ENCODE peak calls at places on chromosome 21, in seven cellular contexts. One of them, this sample, is unnamed.

GRCh38 chr21:43767980-43768867 is 7.9 kb downstream of the CSTB start:
- DNase-seq in upper lobe of left lung: peak
- DNase-seq in esophagus squamous epithelium: no peak
- DNase-seq in spleen: no peak
- DNase-seq in uterus: no peak
- DNase-seq in A549: peak
- DNase-seq in H54: peak
- DNase-seq in this sample: peak

GRCh38 chr21:42311160-42311559 is 4.0 kb downstream of the TFF3 start:
- DNase-seq in upper lobe of left lung: peak
- DNase-seq in esophagus squamous epithelium: no peak
- DNase-seq in spleen: peak
- DNase-seq in uterus: no peak
- DNase-seq in A549: no peak
- DNase-seq in H54: no peak
- DNase-seq in this sample: peak

GRCh38 chr21:23986987-23987386 is 1620.3 kb downstream of the MRPL39 start:
- DNase-seq in upper lobe of left lung: no peak
- DNase-seq in esophagus squamous epithelium: no peak
- DNase-seq in spleen: no peak
- DNase-seq in uterus: no peak
- DNase-seq in A549: no peak
- DNase-seq in H54: no peak
- DNase-seq in this sample: no peak

GRCh38 chr21:26093094-26093493 is 77.5 kb downstream of the APP start:
- DNase-seq in upper lobe of left lung: no peak
- DNase-seq in esophagus squamous epithelium: no peak
- DNase-seq in spleen: no peak
- DNase-seq in uterus: no peak
- DNase-seq in A549: no peak
- DNase-seq in H54: peak
- DNase-seq in this sample: no peak

GRCh38 chr21:46304437-46304836 is 18.3 kb downstream of the YBEY start:
- DNase-seq in upper lobe of left lung: no peak
- DNase-seq in esophagus squamous epithelium: no peak
- DNase-seq in spleen: no peak
- DNase-seq in uterus: no peak
- DNase-seq in A549: no peak
- DNase-seq in H54: no peak
- DNase-seq in this sample: no peak

GRCh38 chr21:31283025-31283424 is 61.0 kb downstream of the TIAM1 start:
- DNase-seq in upper lobe of left lung: no peak
- DNase-seq in esophagus squamous epithelium: no peak
- DNase-seq in spleen: no peak
- DNase-seq in uterus: no peak
- DNase-seq in A549: no peak
- DNase-seq in H54: no peak
- DNase-seq in this sample: no peak

GRCh38 chr21:43810505-43811261 is 21.3 kb downstream of the RRP1 start:
- DNase-seq in upper lobe of left lung: peak
- DNase-seq in esophagus squamous epithelium: no peak
- DNase-seq in spleen: peak
- DNase-seq in uterus: peak
- DNase-seq in A549: peak
- DNase-seq in H54: peak
- DNase-seq in this sample: peak

GRCh38 chr21:33644383-33645074 is 2.2 kb downstream of the ITSN1 start:
- DNase-seq in upper lobe of left lung: no peak
- DNase-seq in esophagus squamous epithelium: no peak
- DNase-seq in spleen: no peak
- DNase-seq in uterus: peak
- DNase-seq in A549: no peak
- DNase-seq in H54: no peak
- DNase-seq in this sample: no peak

GRCh38 chr21:39258207-39258606 is 55.2 kb downstream of the BRWD1 start:
- DNase-seq in upper lobe of left lung: no peak
- DNase-seq in esophagus squamous epithelium: no peak
- DNase-seq in spleen: no peak
- DNase-seq in uterus: no peak
- DNase-seq in A549: no peak
- DNase-seq in H54: no peak
- DNase-seq in this sample: no peak

GRCh38 chr21:43317254-43317748 is 109.6 kb downstream of the SIK1 start:
- DNase-seq in upper lobe of left lung: no peak
- DNase-seq in esophagus squamous epithelium: no peak
- DNase-seq in spleen: no peak
- DNase-seq in uterus: no peak
- DNase-seq in A549: no peak
- DNase-seq in H54: no peak
- DNase-seq in this sample: no peak

GRCh38 chr21:26185446-26185845 is 14.9 kb upstream of the APP start:
- DNase-seq in upper lobe of left lung: no peak
- DNase-seq in esophagus squamous epithelium: no peak
- DNase-seq in spleen: no peak
- DNase-seq in uterus: no peak
- DNase-seq in A549: no peak
- DNase-seq in H54: no peak
- DNase-seq in this sample: no peak

GRCh38 chr21:46110499-46111192 is 12.7 kb downstream of the COL6A2 start:
- DNase-seq in upper lobe of left lung: peak
- DNase-seq in esophagus squamous epithelium: no peak
- DNase-seq in spleen: no peak
- DNase-seq in uterus: peak
- DNase-seq in A549: no peak
- DNase-seq in H54: no peak
- DNase-seq in this sample: peak

GRCh38 chr21:42356036-42356435 is 5.2 kb upstream of the TFF2 start:
- DNase-seq in upper lobe of left lung: no peak
- DNase-seq in esophagus squamous epithelium: no peak
- DNase-seq in spleen: no peak
- DNase-seq in uterus: no peak
- DNase-seq in A549: no peak
- DNase-seq in H54: no peak
- DNase-seq in this sample: no peak

GRCh38 chr21:39715804-39716397 is 29.1 kb upstream of the IGSF5 start:
- DNase-seq in upper lobe of left lung: no peak
- DNase-seq in esophagus squamous epithelium: no peak
- DNase-seq in spleen: no peak
- DNase-seq in uterus: peak
- DNase-seq in A549: peak
- DNase-seq in H54: peak
- DNase-seq in this sample: peak

GRCh38 chr21:27535188-27535587 is 568.3 kb upstream of the ADAMTS5 start:
- DNase-seq in upper lobe of left lung: no peak
- DNase-seq in esophagus squamous epithelium: no peak
- DNase-seq in spleen: no peak
- DNase-seq in uterus: no peak
- DNase-seq in A549: no peak
- DNase-seq in H54: no peak
- DNase-seq in this sample: no peak

GRCh38 chr21:42471206-42471605 is 24.8 kb downstream of the RSPH1 start:
- DNase-seq in upper lobe of left lung: no peak
- DNase-seq in esophagus squamous epithelium: no peak
- DNase-seq in spleen: no peak
- DNase-seq in uterus: no peak
- DNase-seq in A549: no peak
- DNase-seq in H54: no peak
- DNase-seq in this sample: peak

GRCh38 chr21:43277481-43278351 is 108.9 kb downstream of the CRYAA start:
- DNase-seq in upper lobe of left lung: peak
- DNase-seq in esophagus squamous epithelium: no peak
- DNase-seq in spleen: peak
- DNase-seq in uterus: no peak
- DNase-seq in A549: no peak
- DNase-seq in H54: no peak
- DNase-seq in this sample: no peak

GRCh38 chr21:25558123-25558522 is 49.2 kb downstream of the MRPL39 start:
- DNase-seq in upper lobe of left lung: no peak
- DNase-seq in esophagus squamous epithelium: no peak
- DNase-seq in spleen: no peak
- DNase-seq in uterus: no peak
- DNase-seq in A549: no peak
- DNase-seq in H54: no peak
- DNase-seq in this sample: no peak

GRCh38 chr21:33976082-33976979 is 60.7 kb upstream of the ATP5PO start:
- DNase-seq in upper lobe of left lung: no peak
- DNase-seq in esophagus squamous epithelium: no peak
- DNase-seq in spleen: no peak
- DNase-seq in uterus: peak
- DNase-seq in A549: peak
- DNase-seq in H54: peak
- DNase-seq in this sample: peak

GRCh38 chr21:22056904-22057303 is 1058.7 kb downstream of the NCAM2 start:
- DNase-seq in upper lobe of left lung: no peak
- DNase-seq in esophagus squamous epithelium: no peak
- DNase-seq in spleen: no peak
- DNase-seq in uterus: no peak
- DNase-seq in A549: no peak
- DNase-seq in H54: no peak
- DNase-seq in this sample: no peak

GRCh38 chr21:35256468-35256988 is 207.4 kb upstream of the RUNX1 start:
- DNase-seq in upper lobe of left lung: no peak
- DNase-seq in esophagus squamous epithelium: no peak
- DNase-seq in spleen: no peak
- DNase-seq in uterus: peak
- DNase-seq in A549: peak
- DNase-seq in H54: peak
- DNase-seq in this sample: peak

GRCh38 chr21:32520885-32521735 is 64.2 kb downstream of the TCP10L start:
- DNase-seq in upper lobe of left lung: no peak
- DNase-seq in esophagus squamous epithelium: no peak
- DNase-seq in spleen: peak
- DNase-seq in uterus: peak
- DNase-seq in A549: peak
- DNase-seq in H54: peak
- DNase-seq in this sample: peak
- TF ChIP-seq POLR2A in upper lobe of left lung: no peak
- TF ChIP-seq POLR2A in esophagus squamous epithelium: no peak
- TF ChIP-seq POLR2A in spleen: no peak
- TF ChIP-seq POLR2A in uterus: peak
- TF ChIP-seq POLR2A in A549: no peak
- TF ChIP-seq POLR2A in H54: no peak
- TF ChIP-seq POLR2A in this sample: no peak

GRCh38 chr21:37264808-37265207 is 2.3 kb downstream of the VPS26C start:
- DNase-seq in upper lobe of left lung: no peak
- DNase-seq in esophagus squamous epithelium: no peak
- DNase-seq in spleen: no peak
- DNase-seq in uterus: no peak
- DNase-seq in A549: no peak
- DNase-seq in H54: no peak
- DNase-seq in this sample: no peak

GRCh38 chr21:37257526-37257966 is 9.6 kb downstream of the VPS26C start:
- DNase-seq in upper lobe of left lung: no peak
- DNase-seq in esophagus squamous epithelium: no peak
- DNase-seq in spleen: peak
- DNase-seq in uterus: peak
- DNase-seq in A549: peak
- DNase-seq in H54: peak
- DNase-seq in this sample: no peak

GRCh38 chr21:37257967-37258877 is 8.9 kb downstream of the VPS26C start:
- DNase-seq in upper lobe of left lung: peak
- DNase-seq in esophagus squamous epithelium: no peak
- DNase-seq in spleen: peak
- DNase-seq in uterus: peak
- DNase-seq in A549: peak
- DNase-seq in H54: peak
- DNase-seq in this sample: peak

GRCh38 chr21:37263827-37264226 is 3.3 kb downstream of the VPS26C start:
- DNase-seq in upper lobe of left lung: no peak
- DNase-seq in esophagus squamous epithelium: no peak
- DNase-seq in spleen: no peak
- DNase-seq in uterus: no peak
- DNase-seq in A549: no peak
- DNase-seq in H54: no peak
- DNase-seq in this sample: no peak

DNA sequence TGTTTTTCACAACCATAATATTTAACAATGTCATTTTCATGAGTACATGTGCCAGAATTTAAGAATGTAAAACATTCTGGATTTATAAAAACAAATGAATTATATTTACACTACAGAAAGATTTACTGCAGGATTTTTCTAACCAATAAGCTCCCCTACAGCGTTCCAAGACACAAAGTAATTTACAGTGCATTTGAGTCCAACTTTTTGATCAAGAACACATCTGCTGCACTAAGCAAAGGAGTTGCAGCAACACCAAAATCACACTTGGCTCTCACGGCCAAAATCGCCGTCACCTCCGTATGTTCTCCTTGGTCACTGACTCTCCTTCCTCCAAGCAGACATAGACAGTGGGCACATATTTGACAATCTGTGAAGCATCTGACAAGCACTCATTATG is 7.7 kb downstream of the VPS26C start:
- DNase-seq in upper lobe of left lung: no peak
- DNase-seq in esophagus squamous epithelium: no peak
- DNase-seq in spleen: no peak
- DNase-seq in uterus: peak
- DNase-seq in A549: no peak
- DNase-seq in H54: no peak
- DNase-seq in this sample: no peak
- TF ChIP-seq POLR2A in upper lobe of left lung: no peak
- TF ChIP-seq POLR2A in esophagus squamous epithelium: no peak
- TF ChIP-seq POLR2A in spleen: no peak
- TF ChIP-seq POLR2A in uterus: no peak
- TF ChIP-seq POLR2A in A549: no peak
- TF ChIP-seq POLR2A in H54: no peak
- TF ChIP-seq POLR2A in this sample: no peak

GRCh38 chr21:29056538-29057050 is 16.9 kb downstream of the CCT8 start:
- DNase-seq in upper lobe of left lung: no peak
- DNase-seq in esophagus squamous epithelium: no peak
- DNase-seq in spleen: no peak
- DNase-seq in uterus: no peak
- DNase-seq in A549: no peak
- DNase-seq in H54: no peak
- DNase-seq in this sample: no peak
- TF ChIP-seq POLR2A in upper lobe of left lung: no peak
- TF ChIP-seq POLR2A in esophagus squamous epithelium: no peak
- TF ChIP-seq POLR2A in spleen: no peak
- TF ChIP-seq POLR2A in uterus: no peak
- TF ChIP-seq POLR2A in A549: no peak
- TF ChIP-seq POLR2A in H54: no peak
- TF ChIP-seq POLR2A in this sample: no peak

GRCh38 chr21:15054606-15055239 is 10.1 kb downstream of the NRIP1 start:
- DNase-seq in upper lobe of left lung: no peak
- DNase-seq in esophagus squamous epithelium: no peak
- DNase-seq in spleen: no peak
- DNase-seq in uterus: no peak
- DNase-seq in A549: no peak
- DNase-seq in H54: no peak
- DNase-seq in this sample: no peak

GRCh38 chr21:15051652-15052554 is 12.9 kb downstream of the NRIP1 start:
- DNase-seq in upper lobe of left lung: no peak
- DNase-seq in esophagus squamous epithelium: no peak
- DNase-seq in spleen: no peak
- DNase-seq in uterus: no peak
- DNase-seq in A549: peak
- DNase-seq in H54: no peak
- DNase-seq in this sample: no peak

GRCh38 chr21:15053531-15053930 is 11.3 kb downstream of the NRIP1 start:
- DNase-seq in upper lobe of left lung: no peak
- DNase-seq in esophagus squamous epithelium: no peak
- DNase-seq in spleen: no peak
- DNase-seq in uterus: no peak
- DNase-seq in A549: no peak
- DNase-seq in H54: no peak
- DNase-seq in this sample: no peak

GRCh38 chr21:15054089-15054488 is 10.7 kb downstream of the NRIP1 start:
- DNase-seq in upper lobe of left lung: no peak
- DNase-seq in esophagus squamous epithelium: no peak
- DNase-seq in spleen: no peak
- DNase-seq in uterus: no peak
- DNase-seq in A549: no peak
- DNase-seq in H54: no peak
- DNase-seq in this sample: no peak

GRCh38 chr21:15050588-15051377 is 14.0 kb downstream of the NRIP1 start:
- DNase-seq in upper lobe of left lung: no peak
- DNase-seq in esophagus squamous epithelium: no peak
- DNase-seq in spleen: peak
- DNase-seq in uterus: no peak
- DNase-seq in A549: no peak
- DNase-seq in H54: no peak
- DNase-seq in this sample: no peak
- TF ChIP-seq POLR2A in upper lobe of left lung: no peak
- TF ChIP-seq POLR2A in esophagus squamous epithelium: no peak
- TF ChIP-seq POLR2A in spleen: no peak
- TF ChIP-seq POLR2A in uterus: no peak
- TF ChIP-seq POLR2A in A549: no peak
- TF ChIP-seq POLR2A in H54: no peak
- TF ChIP-seq POLR2A in this sample: no peak

This sample was measured in lower leg skin.